ENCODE peak calls at places on chromosome 22, in seven cellular contexts. One of them, this sample, is unnamed.

GRCh38 chr22:32969502-32969901 is 88.7 kb downstream of the SYN3 start:
- DNase-seq in substantia nigra: no peak
- DNase-seq in memory B cell: no peak
- DNase-seq in EH: no peak
- DNase-seq in A549: no peak
- DNase-seq in AML-193: no peak
- DNase-seq in GM10248: no peak
- DNase-seq in this sample: no peak

GRCh38 chr22:40193429-40194421 is 16.0 kb downstream of the TNRC6B start:
- DNase-seq in substantia nigra: no peak
- DNase-seq in memory B cell: no peak
- DNase-seq in EH: peak; percentile 39
- DNase-seq in A549: peak; percentile 5
- DNase-seq in AML-193: no peak
- DNase-seq in GM10248: no peak
- DNase-seq in this sample: no peak

GRCh38 chr22:19970479-19971275 is 29.1 kb upstream of the TXNRD2 start:
- DNase-seq in substantia nigra: peak; percentile 59
- DNase-seq in memory B cell: peak; percentile 87
- DNase-seq in EH: peak; percentile 58
- DNase-seq in A549: peak; percentile 62
- DNase-seq in AML-193: peak; percentile 42
- DNase-seq in GM10248: peak; percentile 88
- DNase-seq in this sample: peak; percentile 52

GRCh38 chr22:45318168-45318557 is 8.4 kb downstream of the FAM118A start:
- DNase-seq in substantia nigra: peak; percentile 32
- DNase-seq in memory B cell: peak; percentile 64
- DNase-seq in EH: peak; percentile 93
- DNase-seq in A549: no peak
- DNase-seq in AML-193: no peak
- DNase-seq in GM10248: peak; percentile 85
- DNase-seq in this sample: peak; percentile 60

GRCh38 chr22:21642584-21643448 is 714 bp downstream of the SDF2L1 start:
- DNase-seq in substantia nigra: peak; percentile 38
- DNase-seq in memory B cell: peak; percentile 62
- DNase-seq in EH: peak; percentile 63
- DNase-seq in A549: peak; percentile 51
- DNase-seq in AML-193: peak; percentile 51
- DNase-seq in GM10248: peak; percentile 67
- DNase-seq in this sample: peak; percentile 49

GRCh38 chr22:48644108-48644507 is 1183.6 kb downstream of the BRD1 start:
- DNase-seq in substantia nigra: no peak
- DNase-seq in memory B cell: no peak
- DNase-seq in EH: no peak
- DNase-seq in A549: no peak
- DNase-seq in AML-193: no peak
- DNase-seq in GM10248: no peak
- DNase-seq in this sample: no peak

GRCh38 chr22:21823740-21824438 is 43.6 kb downstream of the MAPK1 start:
- DNase-seq in substantia nigra: no peak
- DNase-seq in memory B cell: no peak
- DNase-seq in EH: peak; percentile 84
- DNase-seq in A549: no peak
- DNase-seq in AML-193: no peak
- DNase-seq in GM10248: no peak
- DNase-seq in this sample: no peak

GRCh38 chr22:20062043-20062765 is 17.8 kb upstream of the DGCR8 start:
- DNase-seq in substantia nigra: no peak
- DNase-seq in memory B cell: no peak
- DNase-seq in EH: no peak
- DNase-seq in A549: no peak
- DNase-seq in AML-193: no peak
- DNase-seq in GM10248: no peak
- DNase-seq in this sample: no peak

GRCh38 chr22:44410396-44411056 is 87.5 kb downstream of the RTL6 start:
- DNase-seq in substantia nigra: no peak
- DNase-seq in memory B cell: no peak
- DNase-seq in EH: no peak
- DNase-seq in A549: no peak
- DNase-seq in AML-193: no peak
- DNase-seq in GM10248: no peak
- DNase-seq in this sample: no peak

GRCh38 chr22:22894740-22895731 is 7.4 kb downstream of the IGLL5 start:
- DNase-seq in substantia nigra: no peak
- DNase-seq in memory B cell: no peak
- DNase-seq in EH: no peak
- DNase-seq in A549: no peak
- DNase-seq in AML-193: no peak
- DNase-seq in GM10248: no peak
- DNase-seq in this sample: no peak

GRCh38 chr22:41908409-41909289 is 6.2 kb downstream of the SHISA8 start:
- DNase-seq in substantia nigra: no peak
- DNase-seq in memory B cell: peak; percentile 33
- DNase-seq in EH: no peak
- DNase-seq in A549: no peak
- DNase-seq in AML-193: peak; percentile 26
- DNase-seq in GM10248: no peak
- DNase-seq in this sample: no peak

GRCh38 chr22:41831828-41832552 is 915 bp upstream of the SREBF2 start:
- DNase-seq in substantia nigra: no peak
- DNase-seq in memory B cell: no peak
- DNase-seq in EH: no peak
- DNase-seq in A549: no peak
- DNase-seq in AML-193: peak; percentile 10
- DNase-seq in GM10248: no peak
- DNase-seq in this sample: no peak

GRCh38 chr22:17941501-17942406 is 82.6 kb downstream of the MICAL3 start:
- DNase-seq in substantia nigra: no peak
- DNase-seq in memory B cell: no peak
- DNase-seq in EH: no peak
- DNase-seq in A549: no peak
- DNase-seq in AML-193: no peak
- DNase-seq in GM10248: no peak
- DNase-seq in this sample: no peak

GRCh38 chr22:44575344-44576268 is 77.6 kb upstream of the RTL6 start:
- DNase-seq in substantia nigra: no peak
- DNase-seq in memory B cell: no peak
- DNase-seq in EH: peak; percentile 10
- DNase-seq in A549: no peak
- DNase-seq in AML-193: no peak
- DNase-seq in GM10248: no peak
- DNase-seq in this sample: no peak